ENCODE peak calls at places on chromosomes 6 and 20, in five cellular contexts. One of them, this sample, is unnamed.

GRCh38 chr6:34438705-34439104 is 12.8 kb upstream of the RPS10 start:
- DNase-seq in A549: no peak
- DNase-seq in neuronal stem cell: no peak
- DNase-seq in HepG2: no peak
- DNase-seq in keratinocyte: no peak
- DNase-seq in this sample: no peak

GRCh38 chr6:89492025-89492640 is 59.2 kb downstream of the ANKRD6 start:
- DNase-seq in A549: no peak
- DNase-seq in neuronal stem cell: no peak
- DNase-seq in HepG2: no peak
- DNase-seq in keratinocyte: no peak
- DNase-seq in this sample: no peak

GRCh38 chr20:50992733-50993457 is 30.0 kb downstream of the KCNG1 start:
- DNase-seq in A549: peak
- DNase-seq in neuronal stem cell: peak
- DNase-seq in HepG2: peak
- DNase-seq in keratinocyte: peak
- DNase-seq in this sample: peak

GRCh38 chr6:167512926-167513325 is 188.0 kb downstream of the TTLL2 start:
- DNase-seq in A549: no peak
- DNase-seq in neuronal stem cell: no peak
- DNase-seq in HepG2: no peak
- DNase-seq in keratinocyte: no peak
- DNase-seq in this sample: no peak

GRCh38 chr6:168530653-168531071 is 89.7 kb downstream of the SMOC2 start:
- DNase-seq in A549: no peak
- DNase-seq in neuronal stem cell: no peak
- DNase-seq in HepG2: no peak
- DNase-seq in keratinocyte: no peak
- DNase-seq in this sample: no peak

GRCh38 chr20:54397292-54398155 is 77.9 kb upstream of the DOK5 start:
- DNase-seq in A549: no peak
- DNase-seq in neuronal stem cell: no peak
- DNase-seq in HepG2: no peak
- DNase-seq in keratinocyte: no peak
- DNase-seq in this sample: no peak

GRCh38 chr6:85864453-85865401 is 222.0 kb upstream of the SYNCRIP start:
- DNase-seq in A549: no peak
- DNase-seq in neuronal stem cell: no peak
- DNase-seq in HepG2: peak
- DNase-seq in keratinocyte: no peak
- DNase-seq in this sample: peak

GRCh38 chr6:108166664-108167448 is 1.0 kb downstream of the NR2E1 start:
- DNase-seq in A549: no peak
- DNase-seq in neuronal stem cell: no peak
- DNase-seq in HepG2: no peak
- DNase-seq in keratinocyte: no peak
- DNase-seq in this sample: no peak

GRCh38 chr6:4732691-4733315 is 43.4 kb upstream of the CDYL start:
- DNase-seq in A549: peak
- DNase-seq in neuronal stem cell: no peak
- DNase-seq in HepG2: peak
- DNase-seq in keratinocyte: peak
- DNase-seq in this sample: peak

GRCh38 chr6:67068781-67069180 is 1361.8 kb upstream of the EYS start:
- DNase-seq in A549: no peak
- DNase-seq in neuronal stem cell: no peak
- DNase-seq in HepG2: no peak
- DNase-seq in keratinocyte: no peak
- DNase-seq in this sample: no peak

GRCh38 chr6:47714802-47715201 is 16.4 kb downstream of the ADGRF4 start:
- DNase-seq in A549: no peak
- DNase-seq in neuronal stem cell: no peak
- DNase-seq in HepG2: no peak
- DNase-seq in keratinocyte: no peak
- DNase-seq in this sample: no peak

GRCh38 chr6:24721461-24722215 is 2.7 kb upstream of the C6orf62 start:
- DNase-seq in A549: no peak
- DNase-seq in neuronal stem cell: no peak
- DNase-seq in HepG2: no peak
- DNase-seq in keratinocyte: no peak
- DNase-seq in this sample: no peak

GRCh38 chr6:8064638-8065518 is 689 bp upstream of the BLOC1S5 start:
- DNase-seq in A549: no peak
- DNase-seq in neuronal stem cell: no peak
- DNase-seq in HepG2: peak
- DNase-seq in keratinocyte: no peak
- DNase-seq in this sample: no peak

GRCh38 chr20:16922834-16923233 is 174.7 kb downstream of the OTOR start:
- DNase-seq in A549: peak
- DNase-seq in neuronal stem cell: no peak
- DNase-seq in HepG2: no peak
- DNase-seq in keratinocyte: no peak
- DNase-seq in this sample: peak

GRCh38 chr6:149723771-149724417 is 6.0 kb upstream of the LATS1 start:
- DNase-seq in A549: peak
- DNase-seq in neuronal stem cell: no peak
- DNase-seq in HepG2: peak
- DNase-seq in keratinocyte: peak
- DNase-seq in this sample: peak

GRCh38 chr6:42689371-42689770 is 33.0 kb downstream of the PRPH2 start:
- DNase-seq in A549: no peak
- DNase-seq in neuronal stem cell: no peak
- DNase-seq in HepG2: no peak
- DNase-seq in keratinocyte: no peak
- DNase-seq in this sample: no peak

GRCh38 chr6:161272600-161273355 is 1.1 kb downstream of the AGPAT4 start:
- DNase-seq in A549: no peak
- DNase-seq in neuronal stem cell: peak
- DNase-seq in HepG2: no peak
- DNase-seq in keratinocyte: no peak
- DNase-seq in this sample: peak

GRCh38 chr6:90087103-90087833 is 193.0 kb downstream of the GJA10 start:
- DNase-seq in A549: no peak
- DNase-seq in neuronal stem cell: no peak
- DNase-seq in HepG2: no peak
- DNase-seq in keratinocyte: peak
- DNase-seq in this sample: peak

GRCh38 chr6:86707545-86708120 is 229.7 kb upstream of the HTR1E start:
- DNase-seq in A549: no peak
- DNase-seq in neuronal stem cell: no peak
- DNase-seq in HepG2: no peak
- DNase-seq in keratinocyte: no peak
- DNase-seq in this sample: no peak

GRCh38 chr6:15993716-15994228 is 135.1 kb upstream of the MYLIP start:
- DNase-seq in A549: no peak
- DNase-seq in neuronal stem cell: no peak
- DNase-seq in HepG2: no peak
- DNase-seq in keratinocyte: no peak
- DNase-seq in this sample: no peak

GRCh38 chr6:84967389-84967788 is 203.0 kb upstream of the TBX18 start:
- DNase-seq in A549: peak
- DNase-seq in neuronal stem cell: no peak
- DNase-seq in HepG2: peak
- DNase-seq in keratinocyte: no peak
- DNase-seq in this sample: peak

GRCh38 chr6:149366237-149366921 is 33.7 kb upstream of the SUMO4 start:
- DNase-seq in A549: no peak
- DNase-seq in neuronal stem cell: no peak
- DNase-seq in HepG2: no peak
- DNase-seq in keratinocyte: no peak
- DNase-seq in this sample: no peak

GRCh38 chr6:78746457-78746856 is 120.9 kb upstream of the IRAK1BP1 start:
- DNase-seq in A549: no peak
- DNase-seq in neuronal stem cell: no peak
- DNase-seq in HepG2: no peak
- DNase-seq in keratinocyte: no peak
- DNase-seq in this sample: no peak

GRCh38 chr20:32203556-32204484 is 3.7 kb downstream of the PLAGL2 start:
- DNase-seq in A549: no peak
- DNase-seq in neuronal stem cell: no peak
- DNase-seq in HepG2: no peak
- DNase-seq in keratinocyte: no peak
- DNase-seq in this sample: peak

GRCh38 chr6:111605100-111605748 is 454 bp downstream of the TRAF3IP2 start:
- DNase-seq in A549: peak
- DNase-seq in neuronal stem cell: no peak
- DNase-seq in HepG2: no peak
- DNase-seq in keratinocyte: no peak
- DNase-seq in this sample: peak

GRCh38 chr6:51814418-51814817 is 273.0 kb downstream of the PKHD1 start:
- DNase-seq in A549: no peak
- DNase-seq in neuronal stem cell: no peak
- DNase-seq in HepG2: no peak
- DNase-seq in keratinocyte: no peak
- DNase-seq in this sample: peak

GRCh38 chr20:1897965-1898464 is 2.8 kb downstream of the SIRPA start:
- DNase-seq in A549: no peak
- DNase-seq in neuronal stem cell: no peak
- DNase-seq in HepG2: no peak
- DNase-seq in keratinocyte: no peak
- DNase-seq in this sample: no peak

GRCh38 chr20:21670981-21671380 is 34.5 kb upstream of the PAX1 start:
- DNase-seq in A549: no peak
- DNase-seq in neuronal stem cell: no peak
- DNase-seq in HepG2: no peak
- DNase-seq in keratinocyte: no peak
- DNase-seq in this sample: no peak

GRCh38 chr6:137872071-137872470 is 5.0 kb downstream of the TNFAIP3 start:
- DNase-seq in A549: no peak
- DNase-seq in neuronal stem cell: no peak
- DNase-seq in HepG2: no peak
- DNase-seq in keratinocyte: no peak
- DNase-seq in this sample: peak

GRCh38 chr6:165632194-165632593 is 30.8 kb downstream of the PDE10A start:
- DNase-seq in A549: no peak
- DNase-seq in neuronal stem cell: no peak
- DNase-seq in HepG2: no peak
- DNase-seq in keratinocyte: no peak
- DNase-seq in this sample: no peak

GRCh38 chr6:42428326-42429041 is 23.2 kb downstream of the TRERF1 start:
- DNase-seq in A549: no peak
- DNase-seq in neuronal stem cell: no peak
- DNase-seq in HepG2: no peak
- DNase-seq in keratinocyte: no peak
- DNase-seq in this sample: no peak

GRCh38 chr6:163716690-163717089 is 302.2 kb downstream of the QKI start:
- DNase-seq in A549: no peak
- DNase-seq in neuronal stem cell: no peak
- DNase-seq in HepG2: no peak
- DNase-seq in keratinocyte: no peak
- DNase-seq in this sample: no peak

GRCh38 chr6:170443151-170443662 is 109.9 kb downstream of the PSMB1 start:
- DNase-seq in A549: no peak
- DNase-seq in neuronal stem cell: no peak
- DNase-seq in HepG2: no peak
- DNase-seq in keratinocyte: no peak
- DNase-seq in this sample: no peak

GRCh38 chr6:161694995-161695394 is 421.1 kb upstream of the AGPAT4 start:
- DNase-seq in A549: peak
- DNase-seq in neuronal stem cell: no peak
- DNase-seq in HepG2: peak
- DNase-seq in keratinocyte: no peak
- DNase-seq in this sample: no peak

GRCh38 chr20:19777311-19777710 is 19.3 kb downstream of the RIN2 start:
- DNase-seq in A549: no peak
- DNase-seq in neuronal stem cell: no peak
- DNase-seq in HepG2: no peak
- DNase-seq in keratinocyte: no peak
- DNase-seq in this sample: no peak

GRCh38 chr20:19774086-19774933 is 16.3 kb downstream of the RIN2 start:
- DNase-seq in A549: no peak
- DNase-seq in neuronal stem cell: no peak
- DNase-seq in HepG2: peak
- DNase-seq in keratinocyte: no peak
- DNase-seq in this sample: no peak

GRCh38 chr20:19777981-19778380 is 19.9 kb downstream of the RIN2 start:
- DNase-seq in A549: no peak
- DNase-seq in neuronal stem cell: no peak
- DNase-seq in HepG2: no peak
- DNase-seq in keratinocyte: no peak
- DNase-seq in this sample: no peak

GRCh38 chr20:19773471-19773870 is 15.4 kb downstream of the RIN2 start:
- DNase-seq in A549: no peak
- DNase-seq in neuronal stem cell: no peak
- DNase-seq in HepG2: no peak
- DNase-seq in keratinocyte: no peak
- DNase-seq in this sample: no peak

GRCh38 chr20:19775353-19776201 is 17.5 kb downstream of the RIN2 start:
- DNase-seq in A549: no peak
- DNase-seq in neuronal stem cell: no peak
- DNase-seq in HepG2: no peak
- DNase-seq in keratinocyte: no peak
- DNase-seq in this sample: no peak
- H3K4me2 ChIP-seq in A549: peak
- H3K4me2 ChIP-seq in neuronal stem cell: no peak
- H3K4me2 ChIP-seq in HepG2: no peak
- H3K4me2 ChIP-seq in keratinocyte: no peak
- H3K4me2 ChIP-seq in this sample: no peak

GRCh38 chr6:6317386-6317785 is 3.1 kb downstream of the F13A1 start:
- DNase-seq in A549: no peak
- DNase-seq in neuronal stem cell: no peak
- DNase-seq in HepG2: no peak
- DNase-seq in keratinocyte: no peak
- DNase-seq in this sample: no peak
- H3K4me2 ChIP-seq in A549: no peak
- H3K4me2 ChIP-seq in neuronal stem cell: no peak
- H3K4me2 ChIP-seq in HepG2: no peak
- H3K4me2 ChIP-seq in keratinocyte: no peak
- H3K4me2 ChIP-seq in this sample: no peak

GRCh38 chr20:59750209-59750840 is 146.0 kb downstream of the PHACTR3 start:
- DNase-seq in A549: no peak
- DNase-seq in neuronal stem cell: no peak
- DNase-seq in HepG2: no peak
- DNase-seq in keratinocyte: no peak
- DNase-seq in this sample: no peak
- H3K4me2 ChIP-seq in A549: no peak
- H3K4me2 ChIP-seq in neuronal stem cell: no peak
- H3K4me2 ChIP-seq in HepG2: no peak
- H3K4me2 ChIP-seq in keratinocyte: no peak
- H3K4me2 ChIP-seq in this sample: no peak

DNA sequence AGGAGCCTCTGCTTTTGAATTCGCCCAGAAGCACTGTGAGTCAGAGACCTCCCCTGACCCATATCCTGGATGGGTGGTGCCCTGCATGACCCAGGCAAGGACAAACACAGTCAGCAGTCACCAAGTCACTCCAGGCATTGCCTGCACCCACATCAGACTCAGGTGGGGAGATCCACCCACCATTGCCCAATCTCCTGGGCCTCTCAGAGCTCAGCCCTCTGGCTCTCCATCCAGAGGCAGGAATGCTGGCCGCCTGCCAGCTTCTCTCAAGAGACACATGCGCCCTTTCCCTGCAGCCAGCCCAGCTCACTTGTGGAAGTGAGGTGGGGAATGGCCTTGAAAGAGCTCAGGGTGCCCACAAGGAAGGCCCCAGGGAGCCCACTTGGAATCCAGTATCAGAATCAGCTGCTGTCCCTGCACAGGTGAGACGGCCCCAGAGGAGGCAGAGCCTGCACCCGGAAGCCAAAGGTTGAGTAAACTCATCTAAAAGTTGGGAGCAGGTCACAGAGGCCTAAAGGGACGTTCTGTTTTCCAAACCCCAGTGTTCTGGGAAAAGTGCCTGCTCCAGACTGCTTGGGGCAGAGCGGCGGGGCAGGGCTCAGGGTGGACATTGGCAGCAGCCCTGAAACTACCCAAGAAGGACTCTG is 129.8 kb downstream of the PREX1 start:
- DNase-seq in A549: peak
- DNase-seq in neuronal stem cell: no peak
- DNase-seq in HepG2: peak
- DNase-seq in keratinocyte: no peak
- DNase-seq in this sample: peak
- H3K4me2 ChIP-seq in A549: peak
- H3K4me2 ChIP-seq in neuronal stem cell: no peak
- H3K4me2 ChIP-seq in HepG2: peak
- H3K4me2 ChIP-seq in keratinocyte: no peak
- H3K4me2 ChIP-seq in this sample: no peak